ENCODE peak calls at places on chromosome 16, in four cellular contexts. One of them, this sample, is unnamed.

GRCh38 chr16:67397451-67397801 is 4.1 kb upstream of the TPPP3 start:
- DNase-seq in K562: no peak
- DNase-seq in GM12878: no peak
- DNase-seq in A549: no peak
- DNase-seq in this sample: no peak

GRCh38 chr16:3095869-3096268 is 3.2 kb downstream of the ZSCAN10 start:
- DNase-seq in GM12878: no peak
- DNase-seq in A549: peak; percentile 63
- DNase-seq in K562: peak; percentile 62
- DNase-seq in this sample: no peak

GRCh38 chr16:55640714-55641327 is 15.0 kb upstream of the SLC6A2 start:
- DNase-seq in GM12878: no peak
- DNase-seq in A549: no peak
- DNase-seq in K562: no peak
- DNase-seq in this sample: no peak

GRCh38 chr16:76857402-76857801 is 333.6 kb upstream of the MON1B start:
- DNase-seq in A549: no peak
- DNase-seq in GM12878: no peak
- DNase-seq in K562: no peak
- DNase-seq in this sample: no peak

GRCh38 chr16:2969545-2970521 is 685 bp downstream of the PAQR4 start:
- DNase-seq in GM12878: no peak
- DNase-seq in K562: peak; percentile 75
- DNase-seq in A549: peak; percentile 73
- DNase-seq in this sample: peak; percentile 66

GRCh38 chr16:68005786-68006286 is 6.6 kb upstream of the DPEP2 start:
- DNase-seq in K562: no peak
- DNase-seq in GM12878: no peak
- DNase-seq in A549: no peak
- DNase-seq in this sample: no peak

GRCh38 chr16:55051571-55051970 is 120.9 kb downstream of the IRX5 start:
- DNase-seq in GM12878: no peak
- DNase-seq in K562: no peak
- DNase-seq in A549: no peak
- DNase-seq in this sample: no peak

GRCh38 chr16:57628008-57628781 is at the start of gene ADGRG1:
- DNase-seq in GM12878: no peak
- DNase-seq in A549: peak; percentile 95
- DNase-seq in K562: peak; percentile 94
- DNase-seq in this sample: peak; percentile 67

GRCh38 chr16:24652209-24652712 is 77.2 kb upstream of the TNRC6A start:
- DNase-seq in GM12878: no peak
- DNase-seq in A549: no peak
- DNase-seq in K562: no peak
- DNase-seq in this sample: no peak

GRCh38 chr16:22300427-22301071 is 3.3 kb downstream of the POLR3E start:
- DNase-seq in K562: peak; percentile 17
- DNase-seq in GM12878: no peak
- DNase-seq in A549: peak; percentile 76
- DNase-seq in this sample: peak; percentile 58

GRCh38 chr16:68009157-68009735 is 6.5 kb downstream of the DPEP2NB start:
- DNase-seq in GM12878: no peak
- DNase-seq in A549: no peak
- DNase-seq in K562: no peak
- DNase-seq in this sample: no peak

GRCh38 chr16:26269663-26270062 is 577.9 kb downstream of the HS3ST4 start:
- DNase-seq in A549: no peak
- DNase-seq in GM12878: no peak
- DNase-seq in K562: no peak
- DNase-seq in this sample: no peak

GRCh38 chr16:75070055-75070841 is 46.3 kb downstream of the LDHD start:
- DNase-seq in A549: no peak
- DNase-seq in GM12878: no peak
- DNase-seq in K562: peak; percentile 33
- DNase-seq in this sample: peak; percentile 98

GRCh38 chr16:2233872-2234812 is 2.1 kb upstream of the DNASE1L2 start:
- DNase-seq in K562: no peak
- DNase-seq in GM12878: no peak
- DNase-seq in A549: no peak
- DNase-seq in this sample: no peak

GRCh38 chr16:79599256-79599836 is 1.2 kb downstream of the MAF start:
- DNase-seq in GM12878: no peak
- DNase-seq in K562: no peak
- DNase-seq in A549: peak; percentile 16
- DNase-seq in this sample: no peak

GRCh38 chr16:15770107-15770506 is 86.7 kb downstream of the MYH11 start:
- DNase-seq in GM12878: no peak
- DNase-seq in A549: no peak
- DNase-seq in K562: no peak
- DNase-seq in this sample: no peak

GRCh38 chr16:77794586-77794985 is 6.2 kb downstream of the VAT1L start:
- DNase-seq in K562: no peak
- DNase-seq in GM12878: no peak
- DNase-seq in A549: no peak
- DNase-seq in this sample: no peak

GRCh38 chr16:1749152-1750117 is 21.9 kb downstream of the NME3 start:
- DNase-seq in A549: no peak
- DNase-seq in GM12878: no peak
- DNase-seq in K562: no peak
- DNase-seq in this sample: no peak

GRCh38 chr16:4273858-4274291 is 1.1 kb upstream of the TFAP4 start:
- DNase-seq in K562: no peak
- DNase-seq in A549: peak; percentile 74
- DNase-seq in GM12878: no peak
- DNase-seq in this sample: peak; percentile 32

GRCh38 chr16:70737377-70738082 is 51.7 kb upstream of the MTSS2 start:
- DNase-seq in GM12878: peak; percentile 81
- DNase-seq in A549: no peak
- DNase-seq in K562: no peak
- DNase-seq in this sample: no peak

GRCh38 chr16:12896562-12896961 is 4.8 kb upstream of the SHISA9 start:
- DNase-seq in GM12878: no peak
- DNase-seq in A549: no peak
- DNase-seq in K562: peak; percentile 27
- DNase-seq in this sample: peak; percentile 74

GRCh38 chr16:25716186-25716585 is 24.4 kb downstream of the HS3ST4 start:
- DNase-seq in GM12878: no peak
- DNase-seq in A549: no peak
- DNase-seq in K562: no peak
- DNase-seq in this sample: no peak

GRCh38 chr16:89655062-89655643 is 2.4 kb downstream of the CHMP1A start:
- DNase-seq in A549: no peak
- DNase-seq in K562: no peak
- DNase-seq in GM12878: no peak
- DNase-seq in this sample: no peak

GRCh38 chr16:85982563-85982939 is 83.6 kb downstream of the IRF8 start:
- DNase-seq in K562: no peak
- DNase-seq in A549: no peak
- DNase-seq in GM12878: no peak
- DNase-seq in this sample: no peak

GRCh38 chr16:79369796-79370195 is 230.7 kb downstream of the MAF start:
- DNase-seq in K562: no peak
- DNase-seq in A549: no peak
- DNase-seq in GM12878: no peak
- DNase-seq in this sample: no peak

GRCh38 chr16:15618392-15618791 is 24.6 kb downstream of the MARF1 start:
- DNase-seq in GM12878: no peak
- DNase-seq in K562: no peak
- DNase-seq in A549: no peak
- DNase-seq in this sample: no peak

GRCh38 chr16:4743217-4743897 is 9.0 kb downstream of the DNAAF8 start:
- DNase-seq in A549: no peak
- DNase-seq in K562: no peak
- DNase-seq in GM12878: no peak
- DNase-seq in this sample: no peak

GRCh38 chr16:22967696-22968095 is 153.7 kb downstream of the HS3ST2 start:
- DNase-seq in A549: no peak
- DNase-seq in K562: no peak
- DNase-seq in GM12878: no peak
- DNase-seq in this sample: no peak

GRCh38 chr16:586645-587590 is 2.9 kb upstream of the RAB40C start:
- DNase-seq in GM12878: no peak
- DNase-seq in K562: no peak
- DNase-seq in A549: no peak
- DNase-seq in this sample: no peak

GRCh38 chr16:54926166-54926838 is 4.4 kb upstream of the IRX5 start:
- DNase-seq in K562: no peak
- DNase-seq in A549: no peak
- DNase-seq in GM12878: no peak
- DNase-seq in this sample: no peak

GRCh38 chr16:68778551-68779231 is 41.6 kb downstream of the CDH1 start:
- DNase-seq in A549: no peak
- DNase-seq in GM12878: no peak
- DNase-seq in K562: no peak
- DNase-seq in this sample: no peak

GRCh38 chr16:48215738-48216137 is 28.4 kb upstream of the LONP2 start:
- DNase-seq in GM12878: no peak
- DNase-seq in A549: no peak
- DNase-seq in K562: no peak
- DNase-seq in this sample: peak; percentile 24

GRCh38 chr16:58421529-58421928 is 29.3 kb downstream of the GINS3 start:
- DNase-seq in GM12878: no peak
- DNase-seq in A549: no peak
- DNase-seq in K562: no peak
- DNase-seq in this sample: no peak

DNA sequence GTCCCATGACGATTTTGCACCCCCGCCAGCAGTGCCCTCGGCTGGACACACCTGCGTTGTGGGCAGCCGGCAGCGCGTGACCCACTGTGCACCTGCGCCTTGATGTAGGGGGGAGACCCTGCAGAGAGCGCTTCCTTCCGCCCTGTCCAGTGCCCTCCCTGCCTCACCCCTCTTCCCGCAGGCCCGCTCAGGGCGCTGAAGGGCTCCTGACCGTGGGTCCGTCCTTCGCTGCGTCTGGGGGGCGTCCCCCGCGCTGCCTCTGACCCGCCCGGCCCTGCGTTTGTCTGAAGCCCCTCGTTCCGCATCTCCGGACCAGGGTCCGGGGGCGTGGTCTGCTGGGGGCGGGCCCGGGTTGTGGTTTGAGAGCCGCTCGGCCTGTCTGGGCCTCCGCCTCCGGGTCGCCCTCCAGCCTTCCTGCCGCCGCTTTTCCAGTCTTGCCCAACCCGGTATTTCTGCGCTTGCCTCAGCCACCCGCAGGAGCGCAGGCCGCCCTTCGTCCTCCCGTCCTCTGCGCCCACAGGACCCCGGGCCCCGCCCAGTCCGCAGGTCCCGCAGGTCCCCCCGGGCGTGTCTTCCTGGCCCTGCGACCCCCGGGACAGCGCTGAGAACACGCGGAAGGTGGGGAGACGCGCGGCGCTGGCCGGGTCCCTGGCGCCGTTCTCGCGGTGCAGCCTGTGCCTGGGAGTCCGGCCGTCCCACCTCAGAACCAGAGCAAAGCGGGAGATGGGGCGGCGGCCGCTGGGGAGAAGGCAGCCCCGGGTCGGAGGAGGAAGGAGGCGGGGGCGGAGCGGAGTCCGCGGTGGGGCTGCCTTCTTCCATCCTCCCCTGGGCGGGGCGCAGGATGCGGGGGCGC is 4.0 kb upstream of the IL17C start:
- DNase-seq in K562: peak; percentile 97
- DNase-seq in A549: no peak
- DNase-seq in GM12878: peak; percentile 45
- DNase-seq in this sample: no peak
- TF ChIP-seq CHD4 in K562: no peak
- TF ChIP-seq CHD4 in A549: no peak
- TF ChIP-seq CHD4 in GM12878: no peak
- TF ChIP-seq CHD4 in this sample: no peak

GRCh38 chr16:84466692-84467091 is 37.8 kb downstream of the MEAK7 start:
- DNase-seq in A549: no peak
- DNase-seq in K562: no peak
- DNase-seq in GM12878: no peak
- DNase-seq in this sample: no peak

GRCh38 chr16:84463221-84463620 is 41.2 kb downstream of the MEAK7 start:
- DNase-seq in GM12878: no peak
- DNase-seq in K562: no peak
- DNase-seq in A549: no peak
- DNase-seq in this sample: no peak

GRCh38 chr16:84464116-84464515 is 40.3 kb downstream of the MEAK7 start:
- DNase-seq in GM12878: no peak
- DNase-seq in A549: no peak
- DNase-seq in K562: no peak
- DNase-seq in this sample: no peak

GRCh38 chr16:84467256-84467655 is 37.2 kb downstream of the MEAK7 start:
- DNase-seq in A549: no peak
- DNase-seq in GM12878: no peak
- DNase-seq in K562: no peak
- DNase-seq in this sample: no peak

GRCh38 chr16:84465154-84465553 is 39.3 kb downstream of the MEAK7 start:
- DNase-seq in K562: no peak
- DNase-seq in A549: no peak
- DNase-seq in GM12878: no peak
- DNase-seq in this sample: no peak
- TF ChIP-seq CHD4 in K562: no peak
- TF ChIP-seq CHD4 in A549: no peak
- TF ChIP-seq CHD4 in GM12878: no peak
- TF ChIP-seq CHD4 in this sample: no peak

GRCh38 chr16:10988164-10988803 is 43.9 kb downstream of the CLEC16A start:
- DNase-seq in A549: peak; percentile 28
- DNase-seq in GM12878: no peak
- DNase-seq in K562: peak; percentile 45
- DNase-seq in this sample: no peak
- TF ChIP-seq CHD4 in A549: no peak
- TF ChIP-seq CHD4 in GM12878: no peak
- TF ChIP-seq CHD4 in K562: no peak
- TF ChIP-seq CHD4 in this sample: no peak

GRCh38 chr16:49632798-49633189 is 223.1 kb downstream of the ZNF423 start:
- DNase-seq in K562: no peak
- DNase-seq in GM12878: no peak
- DNase-seq in A549: no peak
- DNase-seq in this sample: no peak

GRCh38 chr16:49634235-49635008 is 221.5 kb downstream of the ZNF423 start:
- DNase-seq in K562: no peak
- DNase-seq in A549: no peak
- DNase-seq in GM12878: no peak
- DNase-seq in this sample: no peak

GRCh38 chr16:49630783-49631182 is 225.1 kb downstream of the ZNF423 start:
- DNase-seq in A549: no peak
- DNase-seq in GM12878: no peak
- DNase-seq in K562: no peak
- DNase-seq in this sample: no peak

GRCh38 chr16:49632111-49632797 is 223.7 kb downstream of the ZNF423 start:
- DNase-seq in A549: no peak
- DNase-seq in GM12878: no peak
- DNase-seq in K562: no peak
- DNase-seq in this sample: no peak

DNA sequence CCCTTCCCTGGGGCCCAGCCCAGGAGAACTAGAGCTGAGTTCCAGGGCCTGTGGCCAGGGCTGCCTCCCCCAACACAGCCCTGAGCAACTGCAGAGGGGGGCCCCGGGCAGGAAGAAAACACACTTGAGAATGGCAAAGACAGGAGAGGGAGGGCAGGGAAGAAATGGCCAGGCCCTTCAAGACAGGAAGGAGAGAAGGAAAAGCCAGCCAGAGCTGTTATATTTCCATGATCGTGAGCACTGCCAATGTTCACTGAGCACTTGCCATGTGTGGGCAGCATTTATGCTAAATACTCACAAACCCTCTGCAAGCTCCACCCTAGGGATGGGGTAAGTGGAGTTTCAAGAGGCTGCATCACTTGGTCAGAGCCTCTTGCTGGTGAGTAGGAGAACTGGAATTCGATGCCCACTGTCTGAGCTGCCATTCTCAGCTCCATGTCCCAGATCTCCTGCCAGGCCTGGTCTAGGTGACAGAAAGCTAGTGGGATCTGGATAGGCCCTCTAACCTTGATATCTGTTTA is 224.3 kb downstream of the ZNF423 start:
- DNase-seq in GM12878: no peak
- DNase-seq in K562: no peak
- DNase-seq in A549: no peak
- DNase-seq in this sample: no peak
- TF ChIP-seq CHD4 in GM12878: no peak
- TF ChIP-seq CHD4 in K562: no peak
- TF ChIP-seq CHD4 in A549: no peak
- TF ChIP-seq CHD4 in this sample: no peak

This sample was measured in HepG2.